ENCODE peak calls at places on chromosomes 5 and 9, in four cellular contexts. U is A549, Y is endothelial cell of umbilical vein, L is IMR-90. C is an unnamed sample.

GRCh38 chr5:264346-264745 is 7.1 kb upstream of the PDCD6 start:
- DNase-seq in U (no peak), Y (no peak), L (no peak), C (no peak)

GRCh38 chr5:66518753-66519152 is 77.4 kb upstream of the MAST4 start:
- DNase-seq in U (no peak), Y (peak; percentile 35), L (no peak), C (no peak)

GRCh38 chr9:8733096-8733954 is 933.7 kb upstream of the DMAC1 start:
- DNase-seq in U (no peak), Y (peak; percentile 43), L (no peak), C (no peak)

GRCh38 chr5:4976918-4977317 is 163.2 kb upstream of the ADAMTS16 start:
- DNase-seq in U (no peak), Y (no peak), L (no peak), C (no peak)

GRCh38 chr5:55913396-55914140 is 62.4 kb downstream of the IL31RA start:
- DNase-seq in U (no peak), Y (no peak), L (no peak), C (no peak)

GRCh38 chr5:132915681-132916080 is 42.2 kb downstream of the LEAP2 start:
- DNase-seq in U (no peak), Y (peak; percentile 15), L (peak; percentile 23), C (no peak)

GRCh38 chr9:94033383-94033782 is 50.9 kb upstream of the PTPDC1 start:
- DNase-seq in U (no peak), Y (no peak), L (no peak), C (no peak)

GRCh38 chr9:116157436-116158138 is 4.0 kb downstream of the PAPPA start:
- DNase-seq in U (peak; percentile 63), Y (no peak), L (peak; percentile 60), C (no peak)

GRCh38 chr5:37717276-37717612 is 122.6 kb downstream of the GDNF start:
- DNase-seq in U (no peak), Y (no peak), L (no peak), C (no peak)

GRCh38 chr5:174751154-174751990 is 27.0 kb downstream of the MSX2 start:
- DNase-seq in U (no peak), Y (no peak), L (no peak), C (peak; percentile 30)

GRCh38 chr5:123720955-123721354 is 209.0 kb downstream of the CSNK1G3 start:
- DNase-seq in U (no peak), Y (no peak), L (peak; percentile 7), C (no peak)

GRCh38 chr9:124285903-124286291 is 28.1 kb downstream of the NEK6 start:
- DNase-seq in U (peak; percentile 51), Y (peak; percentile 90), L (peak; percentile 99), C (peak; percentile 91)

GRCh38 chr5:119220576-119221197 is 135.1 kb upstream of the TNFAIP8 start:
- DNase-seq in U (no peak), Y (no peak), L (peak; percentile 4), C (no peak)

GRCh38 chr9:36078047-36078446 is 41.3 kb downstream of the RECK start:
- DNase-seq in U (no peak), Y (no peak), L (no peak), C (no peak)

GRCh38 chr5:81856948-81857928 is 106.3 kb upstream of the SSBP2 start:
- DNase-seq in U (peak; percentile 39), Y (peak; percentile 62), L (no peak), C (no peak)

GRCh38 chr9:122347348-122348287 is 23.2 kb upstream of the PTGS1 start:
- DNase-seq in U (peak; percentile 50), Y (no peak), L (no peak), C (no peak)

GRCh38 chr5:80870442-80870841 is 89.7 kb upstream of the RASGRF2 start:
- DNase-seq in U (no peak), Y (no peak), L (no peak), C (no peak)

GRCh38 chr5:96851312-96852062 is 24.8 kb upstream of the ERAP2 start:
- DNase-seq in U (no peak), Y (no peak), L (no peak), C (no peak)

GRCh38 chr5:7976411-7977190 is 107.7 kb downstream of the MTRR start:
- DNase-seq in U (no peak), Y (no peak), L (peak; percentile 2), C (no peak)

GRCh38 chr9:109745335-109746283 is 34.4 kb upstream of the PALM2AKAP2 start:
- DNase-seq in U (no peak), Y (no peak), L (peak; percentile 75), C (no peak)

GRCh38 chr5:96901841-96902240 is 25.5 kb downstream of the ERAP2 start:
- DNase-seq in U (no peak), Y (no peak), L (no peak), C (no peak)

DNA sequence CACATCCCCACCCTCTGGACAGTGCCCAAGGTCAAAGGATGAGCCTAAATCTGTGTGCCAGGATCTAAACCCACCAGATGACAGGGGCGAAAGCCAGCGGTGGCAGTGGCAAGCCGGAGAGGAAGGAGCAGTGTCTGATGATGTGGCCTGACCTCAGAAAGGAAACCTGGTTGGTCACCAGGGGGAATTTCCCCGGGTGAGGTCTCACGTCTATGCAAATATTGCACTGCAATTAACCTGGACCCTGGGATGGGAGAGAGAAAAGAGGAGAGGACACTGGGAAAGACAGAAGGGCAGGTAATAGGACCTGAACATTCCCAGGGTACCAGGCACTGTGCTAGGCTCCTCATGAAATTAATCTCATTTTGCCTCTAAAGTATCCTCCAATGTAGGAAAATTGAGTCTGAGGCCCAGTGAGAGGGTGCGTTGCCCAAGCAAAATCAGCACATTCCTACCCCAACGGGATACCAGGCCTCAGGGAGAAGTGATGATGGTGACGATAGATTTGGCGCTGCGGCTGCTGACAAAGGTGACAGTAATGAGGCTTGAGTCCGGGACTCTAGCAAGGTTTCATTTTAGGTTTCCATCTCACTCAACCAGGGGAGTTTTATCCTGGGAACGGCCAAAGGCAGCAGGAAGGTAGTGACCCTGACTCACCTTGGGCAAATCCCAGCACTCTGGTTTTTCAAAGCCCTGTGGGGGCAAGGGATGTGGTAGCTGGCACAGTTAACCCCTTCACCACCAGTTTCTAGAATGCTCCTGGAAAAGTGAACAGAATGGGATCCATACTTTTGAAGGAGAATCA is 13.4 kb upstream of the TNIP1 start:
- DNase-seq in U (peak; percentile 48), Y (no peak), L (peak; percentile 34), C (no peak)
- TF ChIP-seq POLR2A in U (no peak), Y (peak; percentile 19), L (no peak), C (no peak)

DNA sequence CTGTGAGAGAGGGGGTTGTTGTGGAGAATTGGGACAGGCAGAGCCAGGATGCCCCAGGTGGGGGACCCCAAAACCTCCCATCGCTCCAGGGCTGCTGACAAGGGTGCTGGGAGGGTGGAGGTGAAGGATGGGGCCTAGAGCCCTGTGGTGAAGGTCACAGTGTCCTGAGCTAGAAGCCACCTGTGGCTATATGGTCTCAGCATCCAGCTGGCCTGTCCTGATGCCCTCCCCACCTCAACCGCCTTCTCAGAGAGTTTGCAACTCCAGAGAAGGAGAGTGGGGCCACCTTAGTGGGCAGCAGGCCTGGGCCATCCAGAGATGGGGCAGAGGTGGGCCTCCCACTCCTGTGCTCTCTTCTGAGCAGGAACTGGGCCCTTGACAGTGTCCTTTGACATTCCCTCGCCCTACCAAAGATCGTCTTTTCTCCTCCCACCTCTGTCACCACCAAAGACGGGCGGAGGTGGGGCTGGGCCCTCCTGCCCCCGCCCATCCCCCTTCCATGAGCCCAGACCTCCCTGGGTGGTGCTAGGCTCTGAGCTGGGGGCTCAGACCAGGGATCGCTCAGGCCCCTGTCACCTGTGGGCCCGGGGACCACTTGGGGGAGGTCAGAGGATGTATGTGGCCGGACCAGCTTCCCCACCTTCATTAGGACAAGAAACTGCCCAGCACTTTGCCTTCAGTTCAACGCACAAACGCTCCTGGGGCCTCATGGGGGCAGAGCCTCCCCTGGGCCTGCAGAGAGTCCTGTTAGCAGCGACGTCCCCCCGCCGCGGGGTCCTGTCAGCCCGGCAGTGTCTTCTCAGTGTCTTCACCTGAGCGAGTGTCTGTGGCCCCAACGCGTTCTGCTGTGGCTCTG is 10.0 kb upstream of the DOLPP1 start:
- DNase-seq in U (no peak), Y (no peak), L (no peak), C (no peak)
- TF ChIP-seq POLR2A in U (no peak), Y (no peak), L (no peak), C (no peak)

GRCh38 chr9:127876764-127877562 is 512 bp downstream of the AK1 start:
- DNase-seq in U (no peak), Y (peak; percentile 18), L (no peak), C (peak; percentile 58)

GRCh38 chr9:127878652-127879377 is 1.3 kb upstream of the AK1 start:
- DNase-seq in U (no peak), Y (no peak), L (no peak), C (no peak)

GRCh38 chr9:127876026-127876763 is 1.3 kb downstream of the AK1 start:
- DNase-seq in U (no peak), Y (no peak), L (no peak), C (no peak)

GRCh38 chr9:127878001-127878651 is 651 bp upstream of the AK1 start:
- DNase-seq in U (no peak), Y (no peak), L (no peak), C (no peak)

DNA sequence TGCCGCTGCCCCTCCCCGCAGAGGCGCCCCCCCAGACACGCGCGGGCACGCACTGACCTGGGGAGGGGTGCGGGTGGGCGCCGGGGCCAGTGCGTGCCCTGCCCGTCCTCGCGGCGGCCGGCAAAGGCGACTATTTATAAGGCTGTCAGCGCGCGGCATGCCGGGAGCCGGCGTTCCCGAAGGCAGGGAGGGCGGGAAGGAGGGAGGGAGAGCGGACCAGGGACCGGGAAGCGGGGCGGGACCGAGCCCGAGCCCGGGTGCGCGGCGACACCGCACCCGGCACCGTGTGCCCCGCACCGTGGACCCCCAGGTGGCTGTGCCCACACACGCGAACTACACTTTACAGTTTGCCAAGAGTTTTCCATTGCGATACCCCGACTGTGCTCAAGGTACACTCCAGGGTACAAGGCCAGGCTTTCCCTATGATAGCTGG is at the start of gene AK1:
- DNase-seq in U (no peak), Y (peak; percentile 63), L (peak; percentile 37), C (peak; percentile 85)
- TF ChIP-seq POLR2A in U (peak; percentile 59), Y (peak; percentile 86), L (peak; percentile 42), C (peak; percentile 87)

DNA sequence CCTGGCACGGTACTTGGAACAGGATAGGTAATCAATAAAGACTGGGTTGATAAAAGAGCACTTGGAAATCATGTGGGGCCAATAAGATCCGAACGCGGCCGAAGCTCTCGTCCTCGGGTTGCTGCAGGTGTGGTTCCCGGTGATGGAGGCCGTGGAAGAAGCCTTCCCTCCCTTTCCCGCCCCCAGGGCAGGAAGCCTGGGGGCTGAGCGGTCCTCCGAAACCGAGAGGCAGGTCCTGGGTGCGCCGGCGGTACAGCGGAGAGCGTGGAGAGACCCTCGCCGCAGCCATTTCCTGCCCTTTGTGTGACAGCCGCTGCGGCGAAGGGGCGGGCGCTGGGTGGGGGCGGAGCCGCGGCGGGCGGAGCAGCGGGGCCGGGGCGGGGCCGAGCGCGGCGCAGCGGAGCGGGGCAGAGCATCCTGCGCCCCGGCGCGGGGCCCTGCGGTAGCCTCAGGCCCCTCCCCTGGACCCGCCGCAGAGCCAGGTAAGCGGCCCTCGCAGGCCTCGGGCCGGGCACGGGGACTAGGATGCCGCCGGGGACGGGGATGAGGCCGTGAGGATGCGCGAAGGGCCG is at the start of gene CYFIP2:
- DNase-seq in U (peak; percentile 19), Y (peak; percentile 30), L (peak; percentile 4), C (peak; percentile 42)
- TF ChIP-seq POLR2A in U (no peak), Y (no peak), L (no peak), C (no peak)

DNA sequence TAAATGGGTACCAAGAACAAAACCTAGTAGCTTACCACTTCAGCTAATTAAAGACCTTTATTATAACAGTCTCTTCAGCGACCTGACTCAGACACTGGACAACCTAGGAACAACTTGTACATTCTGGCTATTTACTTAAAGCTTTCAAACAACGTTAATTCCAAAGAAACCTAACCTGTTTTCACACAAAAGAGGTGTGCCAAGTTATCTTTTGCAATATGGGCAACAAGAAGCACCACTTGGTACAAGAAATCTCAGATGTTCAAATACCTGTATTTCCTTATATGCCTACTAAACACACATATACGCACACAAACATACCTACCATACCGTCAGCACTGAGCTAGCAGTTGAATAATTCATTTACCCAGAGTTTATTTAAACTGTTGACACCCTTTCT is 23.0 kb downstream of the RNF145 start:
- DNase-seq in U (peak; percentile 86), Y (no peak), L (no peak), C (no peak)
- TF ChIP-seq POLR2A in U (no peak), Y (no peak), L (no peak), C (no peak)